ENCODE peak calls at places on chromosomes 1 and 21, in four cellular contexts. F, U, A and S are unnamed samples.

GRCh38 chr1:91601554-91602322 is 101.1 kb downstream of the CDC7 start:
- DNase-seq in F (no peak), A (no peak), U (no peak), S (no peak)

GRCh38 chr1:34176830-34177613 is at the start of gene C1orf94:
- DNase-seq in F (no peak), A (no peak), U (no peak), S (no peak)

GRCh38 chr1:68128157-68128556 is 77.7 kb upstream of the DIRAS3 start:
- DNase-seq in A (no peak), F (no peak), U (no peak), S (no peak)

GRCh38 chr1:43238104-43238503 is 31.7 kb upstream of the TMEM125 start:
- DNase-seq in F (no peak), A (peak; percentile 43), U (peak; percentile 82), S (no peak)

GRCh38 chr1:244163861-244164562 is 112.9 kb downstream of the ZBTB18 start:
- DNase-seq in U (peak; percentile 73), A (peak; percentile 50), F (no peak), S (no peak)

GRCh38 chr1:44239337-44239960 is 26.2 kb downstream of the DMAP1 start:
- DNase-seq in F (peak; percentile 57), U (peak; percentile 70), A (no peak), S (no peak)

GRCh38 chr1:102941364-102941947 is 166.9 kb downstream of the COL11A1 start:
- DNase-seq in F (no peak), U (no peak), A (no peak), S (no peak)

GRCh38 chr1:110336300-110337039 is 2.7 kb upstream of the RBM15 start:
- DNase-seq in U (no peak), F (no peak), A (no peak), S (no peak)

GRCh38 chr21:42939581-42940413 is 14.4 kb upstream of the ERVH48-1 start:
- DNase-seq in A (peak; percentile 67), U (peak; percentile 83), F (no peak), S (no peak)

GRCh38 chr1:71561206-71561605 is 480.4 kb upstream of the ZRANB2 start:
- DNase-seq in A (no peak), F (no peak), U (no peak), S (no peak)

GRCh38 chr1:219826290-219826689 is 102.1 kb downstream of the SLC30A10 start:
- DNase-seq in F (no peak), A (no peak), U (no peak), S (no peak)

GRCh38 chr1:243903023-243903422 is 53.0 kb upstream of the AKT3 start:
- DNase-seq in U (no peak), F (no peak), A (no peak), S (no peak)

GRCh38 chr1:41539999-41540398 is 55.5 kb upstream of the EDN2 start:
- DNase-seq in U (no peak), F (no peak), A (no peak), S (peak; percentile 29)

GRCh38 chr1:192577145-192578140 is 1.9 kb downstream of the RGS1 start:
- DNase-seq in A (no peak), F (no peak), U (no peak), S (no peak)

GRCh38 chr1:53583021-53583902 is 124.1 kb downstream of the DMRTB1 start:
- DNase-seq in U (peak; percentile 64), A (no peak), F (no peak), S (no peak)

GRCh38 chr1:117229217-117229616 is 18.5 kb upstream of the VTCN1 start:
- DNase-seq in F (no peak), A (no peak), U (no peak), S (no peak)

GRCh38 chr1:86375688-86376087 is 20.4 kb downstream of the ODF2L start:
- DNase-seq in U (no peak), F (no peak), A (no peak), S (no peak)

GRCh38 chr1:234468580-234468979 is 10.4 kb downstream of the TARBP1 start:
- DNase-seq in A (no peak), U (no peak), F (no peak), S (no peak)

GRCh38 chr21:33364830-33365229 is 38.4 kb upstream of the IFNGR2 start:
- DNase-seq in U (no peak), A (no peak), F (no peak), S (no peak)

GRCh38 chr21:33360281-33360680 is 35.5 kb downstream of the IFNAR1 start:
- DNase-seq in A (no peak), F (no peak), U (no peak), S (no peak)

GRCh38 chr21:33359446-33359845 is 34.7 kb downstream of the IFNAR1 start:
- DNase-seq in A (no peak), F (no peak), U (no peak), S (no peak)

GRCh38 chr21:33362044-33362555 is 37.3 kb downstream of the IFNAR1 start:
- DNase-seq in F (no peak), U (peak; percentile 28), A (no peak), S (no peak)

GRCh38 chr21:33360871-33361602 is 36.3 kb downstream of the IFNAR1 start:
- DNase-seq in F (peak; percentile 86), A (peak; percentile 67), U (peak; percentile 81), S (peak; percentile 87)
- H3K27ac ChIP-seq in F (peak overlapping the region; percentile 54), A (no peak overlapping the region), U (peak overlapping the region; percentile 51), S (no peak overlapping the region)

GRCh38 chr1:30966690-30967369 is 58.3 kb upstream of the SDC3 start:
- DNase-seq in A (no peak), F (no peak), U (peak; percentile 72), S (no peak)
- H3K27ac ChIP-seq in A (no peak overlapping the region), F (no peak overlapping the region), U (peak overlapping the region; percentile 64), S (no peak overlapping the region)

DNA sequence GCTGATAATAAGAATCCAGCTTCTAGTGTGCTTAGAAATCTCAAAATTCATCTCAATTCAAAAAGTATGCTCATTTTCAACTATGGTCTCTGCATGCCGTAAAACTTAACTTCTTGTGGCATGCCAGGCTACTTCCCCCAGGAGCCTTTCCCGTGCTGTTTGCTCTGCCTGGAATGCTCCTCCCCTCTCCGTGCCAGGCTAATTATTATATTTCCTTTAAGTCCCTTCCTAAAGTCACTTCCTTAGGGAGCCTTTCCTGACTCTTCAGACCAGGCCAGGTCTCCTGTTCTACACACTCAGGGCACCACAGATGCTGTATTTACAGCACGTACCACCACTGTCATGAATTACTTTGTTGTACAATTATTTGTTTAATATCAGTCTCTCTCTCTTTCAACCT is 67.1 kb upstream of the PPP2R5A start:
- DNase-seq in A (no peak), U (no peak), F (no peak), S (no peak)
- H3K27ac ChIP-seq in A (no peak overlapping the region), U (peak overlapping the region; percentile 24), F (no peak overlapping the region), S (no peak overlapping the region)

GRCh38 chr1:163796394-163796821 is 474.7 kb downstream of the NUF2 start:
- DNase-seq in A (peak; percentile 36), U (peak; percentile 17), F (no peak), S (no peak)
- H3K27ac ChIP-seq in A (no peak overlapping the region), U (peak overlapping the region; percentile 31), F (no peak overlapping the region), S (no peak overlapping the region)

GRCh38 chr1:246246430-246246829 is 260.6 kb downstream of the SMYD3 start:
- DNase-seq in F (no peak), A (no peak), U (no peak), S (no peak)
- H3K27ac ChIP-seq in F (no peak overlapping the region), A (no peak overlapping the region), U (no peak overlapping the region), S (no peak overlapping the region)